ENCODE peak calls at places on chromosomes 12 and 14, in four cellular contexts. Y is Peyer's patch, F is K562, G is fibroblast of pulmonary artery. X is an unnamed sample.

GRCh38 chr14:38554046-38554445 is 298.2 kb upstream of the CLEC14A start:
- DNase-seq in Y (no peak), F (no peak), G (no peak), X (no peak)

GRCh38 chr12:58364389-58365086 is 423.2 kb downstream of the ATP23 start:
- DNase-seq in Y (no peak), F (no peak), G (peak), X (peak)

GRCh38 chr12:45075575-45076282 is 24.8 kb upstream of the DBX2 start:
- DNase-seq in Y (no peak), F (no peak), G (no peak), X (no peak)

GRCh38 chr12:55719371-55719770 is 822 bp upstream of the RDH5 start:
- DNase-seq in Y (no peak), F (no peak), G (no peak), X (no peak)

GRCh38 chr14:93104961-93105360 is 10.8 kb downstream of the ITPK1 start:
- DNase-seq in Y (no peak), F (no peak), G (no peak), X (peak)

GRCh38 chr14:69506241-69506595 is 21.7 kb downstream of the PLEKHD1 start:
- DNase-seq in Y (no peak), F (no peak), G (no peak), X (no peak)

GRCh38 chr14:72747652-72748051 is 146.2 kb downstream of the DPF3 start:
- DNase-seq in Y (no peak), F (no peak), G (no peak), X (no peak)

GRCh38 chr12:125220404-125221273 is 155.4 kb downstream of the AACS start:
- DNase-seq in Y (no peak), F (no peak), G (peak), X (peak)

GRCh38 chr14:33120341-33120740 is 181.7 kb downstream of the NPAS3 start:
- DNase-seq in Y (no peak), F (no peak), G (peak), X (peak)

GRCh38 chr12:43964966-43965365 is 129.1 kb downstream of the TMEM117 start:
- DNase-seq in Y (no peak), F (no peak), G (peak), X (no peak)

GRCh38 chr14:51546603-51547258 is 105.0 kb upstream of the FRMD6 start:
- DNase-seq in Y (no peak), F (no peak), G (no peak), X (no peak)

GRCh38 chr12:12784911-12785814 is at the start of gene APOLD1:
- DNase-seq in Y (no peak), F (no peak), G (peak), X (no peak)

GRCh38 chr12:12786371-12786715 is 884 bp downstream of the APOLD1 start:
- DNase-seq in Y (no peak), F (no peak), G (no peak), X (no peak)

GRCh38 chr12:12788675-12789368 is 3.4 kb downstream of the APOLD1 start:
- DNase-seq in Y (peak), F (peak), G (peak), X (peak)

GRCh38 chr12:12788131-12788530 is 2.7 kb downstream of the APOLD1 start:
- DNase-seq in Y (no peak), F (no peak), G (no peak), X (peak)

GRCh38 chr12:12786716-12787601 is 1.5 kb downstream of the APOLD1 start:
- DNase-seq in Y (peak), F (peak), G (peak), X (peak)
- TF ChIP-seq CTCF in Y (peak), F (no peak), G (no peak), X (peak)

DNA sequence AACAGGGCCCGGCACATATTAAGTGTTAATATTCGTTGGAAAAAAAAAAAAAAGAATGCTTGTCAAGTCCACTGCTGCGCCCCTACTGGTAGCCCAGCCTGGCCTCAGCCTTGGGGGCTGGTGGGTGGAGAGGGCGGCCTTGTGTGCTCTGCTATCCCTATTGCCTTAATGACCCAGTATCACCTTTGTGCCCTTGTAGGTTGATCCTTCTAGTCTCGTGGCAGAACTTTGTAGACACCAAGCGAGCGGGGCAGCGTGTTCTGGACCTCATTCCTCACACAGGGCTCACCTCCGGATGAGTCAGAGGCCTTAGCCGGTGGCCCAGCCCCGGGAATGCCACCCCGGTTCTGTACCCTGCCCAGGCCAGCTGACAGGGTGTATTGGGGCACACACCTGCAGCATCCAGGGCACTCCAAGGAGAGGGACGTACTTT is 1.8 kb upstream of the RCOR1 start:
- DNase-seq in Y (no peak), F (peak), G (peak), X (peak)
- TF ChIP-seq CTCF in Y (no peak), F (peak), G (peak), X (peak)

DNA sequence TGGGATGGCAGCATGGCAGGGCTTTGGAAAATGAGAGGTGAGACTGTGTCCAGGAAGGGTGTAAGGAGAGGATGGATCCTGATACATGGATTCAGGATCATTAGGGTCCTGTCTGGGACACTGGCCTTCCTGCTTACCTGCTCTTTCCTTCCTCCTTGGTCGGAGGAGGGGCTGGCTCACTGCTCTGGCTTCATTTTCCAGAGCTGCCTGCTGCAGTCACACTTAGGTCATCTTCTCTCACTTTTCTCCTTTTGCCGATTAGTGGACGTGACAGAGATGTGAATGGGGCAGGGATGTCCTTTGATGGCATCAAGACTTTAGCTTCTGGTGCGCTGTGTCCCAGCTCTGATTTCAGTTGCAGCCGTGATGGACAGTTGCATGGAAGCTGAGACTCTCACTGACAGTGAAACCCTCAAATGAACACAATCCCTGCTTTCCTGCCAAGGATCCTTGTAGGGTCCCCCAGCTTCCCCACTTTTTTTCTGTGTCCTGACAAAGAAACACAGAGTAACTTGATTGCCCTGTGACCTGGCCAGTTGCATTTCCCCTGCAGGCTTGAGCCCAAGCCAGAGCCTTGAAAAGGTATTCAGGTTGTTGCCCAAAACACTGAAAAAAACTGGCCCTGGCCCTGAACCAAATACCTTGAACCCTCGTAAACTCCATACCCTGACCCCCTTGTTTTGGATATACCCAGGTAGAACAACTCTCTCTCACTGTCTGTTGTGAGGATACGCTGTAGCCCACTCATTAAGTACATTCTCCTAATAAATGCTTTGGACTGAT is 756 bp upstream of the CIDEB start:
- DNase-seq in Y (no peak), F (no peak), G (no peak), X (no peak)
- TF ChIP-seq CTCF in Y (no peak), F (no peak), G (no peak), X (peak)

GRCh38 chr14:74456684-74457083 is 30.7 kb upstream of the SYNDIG1L start:
- DNase-seq in Y (no peak), F (no peak), G (no peak), X (no peak)

GRCh38 chr14:74462993-74463392 is 30.1 kb downstream of the NPC2 start:
- DNase-seq in Y (no peak), F (no peak), G (no peak), X (no peak)

GRCh38 chr14:74457511-74457910 is 31.5 kb upstream of the SYNDIG1L start:
- DNase-seq in Y (no peak), F (no peak), G (no peak), X (no peak)

GRCh38 chr14:74459981-74460380 is 33.1 kb downstream of the NPC2 start:
- DNase-seq in Y (no peak), F (no peak), G (no peak), X (no peak)

GRCh38 chr14:74459289-74459946 is 33.4 kb upstream of the SYNDIG1L start:
- DNase-seq in Y (no peak), F (peak), G (peak), X (peak)
- TF ChIP-seq CTCF in Y (peak), F (peak), G (peak), X (peak)

GRCh38 chr12:49014547-49014946 is 4.0 kb downstream of the PRKAG1 start:
- DNase-seq in Y (no peak), F (peak), G (peak), X (peak)
- TF ChIP-seq CTCF in Y (no peak), F (peak), G (peak), X (no peak)

X was measured in MCF 10A.